ENCODE peak calls at places on chromosomes 5 and 9, in nine cellular contexts. One of them, this sample, is unnamed.

GRCh38 chr5:120794121-120794520 is 330.0 kb downstream of the PRR16 start:
- DNase-seq in spleen: no peak
- DNase-seq in WERI-Rb-1: no peak
- DNase-seq in astrocyte of the spinal cord: peak; percentile 22
- DNase-seq in GM12865: no peak
- DNase-seq in lower lobe of right lung: no peak
- DNase-seq in K562: no peak
- DNase-seq in tibial artery: no peak
- DNase-seq in A549: no peak
- DNase-seq in this sample: peak; percentile 57

GRCh38 chr9:121699271-121700164 is 48.1 kb downstream of the DAB2IP start:
- DNase-seq in spleen: peak; percentile 93
- DNase-seq in WERI-Rb-1: peak; percentile 64
- DNase-seq in astrocyte of the spinal cord: peak; percentile 52
- DNase-seq in GM12865: peak; percentile 70
- DNase-seq in lower lobe of right lung: peak; percentile 75
- DNase-seq in K562: no peak
- DNase-seq in tibial artery: peak; percentile 65
- DNase-seq in A549: no peak
- DNase-seq in this sample: peak; percentile 59

GRCh38 chr5:176812269-176813259 is 2.2 kb downstream of the UNC5A start:
- DNase-seq in spleen: no peak
- DNase-seq in WERI-Rb-1: peak; percentile 60
- DNase-seq in astrocyte of the spinal cord: no peak
- DNase-seq in GM12865: no peak
- DNase-seq in lower lobe of right lung: no peak
- DNase-seq in K562: peak; percentile 60
- DNase-seq in tibial artery: no peak
- DNase-seq in A549: peak; percentile 80
- DNase-seq in this sample: no peak

GRCh38 chr9:113056191-113057106 is at the start of gene ZFP37:
- DNase-seq in spleen: peak; percentile 93
- DNase-seq in WERI-Rb-1: peak; percentile 95
- DNase-seq in astrocyte of the spinal cord: peak; percentile 96
- DNase-seq in GM12865: peak; percentile 97
- DNase-seq in lower lobe of right lung: peak; percentile 91
- DNase-seq in K562: peak; percentile 88
- DNase-seq in tibial artery: peak; percentile 96
- DNase-seq in A549: peak; percentile 93
- DNase-seq in this sample: peak; percentile 97

GRCh38 chr5:179142434-179143198 is 82.4 kb downstream of the ZNF354C start:
- DNase-seq in spleen: no peak
- DNase-seq in WERI-Rb-1: no peak
- DNase-seq in astrocyte of the spinal cord: peak; percentile 54
- DNase-seq in GM12865: no peak
- DNase-seq in lower lobe of right lung: no peak
- DNase-seq in K562: no peak
- DNase-seq in tibial artery: no peak
- DNase-seq in A549: no peak
- DNase-seq in this sample: peak; percentile 69

GRCh38 chr9:126643945-126644527 is 30.3 kb downstream of the LMX1B start:
- DNase-seq in spleen: no peak
- DNase-seq in WERI-Rb-1: peak; percentile 40
- DNase-seq in astrocyte of the spinal cord: no peak
- DNase-seq in GM12865: no peak
- DNase-seq in lower lobe of right lung: no peak
- DNase-seq in K562: no peak
- DNase-seq in tibial artery: no peak
- DNase-seq in A549: no peak
- DNase-seq in this sample: no peak

GRCh38 chr5:37831821-37832524 is 7.9 kb downstream of the GDNF start:
- DNase-seq in spleen: no peak
- DNase-seq in WERI-Rb-1: no peak
- DNase-seq in astrocyte of the spinal cord: no peak
- DNase-seq in GM12865: no peak
- DNase-seq in lower lobe of right lung: no peak
- DNase-seq in K562: no peak
- DNase-seq in tibial artery: no peak
- DNase-seq in A549: no peak
- DNase-seq in this sample: peak; percentile 49

GRCh38 chr9:128972956-128973355 is 25.5 kb downstream of the NUP188 start:
- DNase-seq in spleen: no peak
- DNase-seq in WERI-Rb-1: no peak
- DNase-seq in astrocyte of the spinal cord: peak; percentile 54
- DNase-seq in GM12865: no peak
- DNase-seq in lower lobe of right lung: no peak
- DNase-seq in K562: no peak
- DNase-seq in tibial artery: no peak
- DNase-seq in A549: peak; percentile 32
- DNase-seq in this sample: peak; percentile 50

GRCh38 chr9:100170556-100170955 is 71.5 kb downstream of the INVS start:
- DNase-seq in spleen: no peak
- DNase-seq in WERI-Rb-1: no peak
- DNase-seq in astrocyte of the spinal cord: peak; percentile 15
- DNase-seq in GM12865: no peak
- DNase-seq in lower lobe of right lung: no peak
- DNase-seq in K562: no peak
- DNase-seq in tibial artery: no peak
- DNase-seq in A549: no peak
- DNase-seq in this sample: peak; percentile 20

GRCh38 chr5:126137771-126138474 is 285.3 kb upstream of the GRAMD2B start:
- DNase-seq in spleen: no peak
- DNase-seq in WERI-Rb-1: no peak
- DNase-seq in astrocyte of the spinal cord: peak; percentile 18
- DNase-seq in GM12865: no peak
- DNase-seq in lower lobe of right lung: no peak
- DNase-seq in K562: no peak
- DNase-seq in tibial artery: no peak
- DNase-seq in A549: no peak
- DNase-seq in this sample: peak; percentile 2

GRCh38 chr5:78367318-78367991 is 7.0 kb downstream of the SCAMP1 start:
- DNase-seq in spleen: no peak
- DNase-seq in WERI-Rb-1: no peak
- DNase-seq in astrocyte of the spinal cord: no peak
- DNase-seq in GM12865: peak; percentile 37
- DNase-seq in lower lobe of right lung: no peak
- DNase-seq in K562: no peak
- DNase-seq in tibial artery: no peak
- DNase-seq in A549: no peak
- DNase-seq in this sample: no peak

GRCh38 chr5:16855475-16855874 is 80.6 kb downstream of the MYO10 start:
- DNase-seq in spleen: no peak
- DNase-seq in WERI-Rb-1: peak; percentile 83
- DNase-seq in astrocyte of the spinal cord: no peak
- DNase-seq in GM12865: no peak
- DNase-seq in lower lobe of right lung: no peak
- DNase-seq in K562: no peak
- DNase-seq in tibial artery: no peak
- DNase-seq in A549: no peak
- DNase-seq in this sample: peak; percentile 76

GRCh38 chr5:131112424-131112823 is 52.6 kb downstream of the HINT1 start:
- DNase-seq in spleen: no peak
- DNase-seq in WERI-Rb-1: no peak
- DNase-seq in astrocyte of the spinal cord: no peak
- DNase-seq in GM12865: no peak
- DNase-seq in lower lobe of right lung: no peak
- DNase-seq in K562: no peak
- DNase-seq in tibial artery: no peak
- DNase-seq in A549: no peak
- DNase-seq in this sample: no peak

GRCh38 chr5:131114754-131115153 is 50.3 kb downstream of the HINT1 start:
- DNase-seq in spleen: no peak
- DNase-seq in WERI-Rb-1: no peak
- DNase-seq in astrocyte of the spinal cord: no peak
- DNase-seq in GM12865: no peak
- DNase-seq in lower lobe of right lung: no peak
- DNase-seq in K562: no peak
- DNase-seq in tibial artery: no peak
- DNase-seq in A549: no peak
- DNase-seq in this sample: no peak

GRCh38 chr5:131107128-131107527 is 57.9 kb downstream of the HINT1 start:
- DNase-seq in spleen: no peak
- DNase-seq in WERI-Rb-1: no peak
- DNase-seq in astrocyte of the spinal cord: no peak
- DNase-seq in GM12865: no peak
- DNase-seq in lower lobe of right lung: no peak
- DNase-seq in K562: no peak
- DNase-seq in tibial artery: no peak
- DNase-seq in A549: no peak
- DNase-seq in this sample: no peak

GRCh38 chr5:131109540-131110255 is 55.4 kb downstream of the HINT1 start:
- DNase-seq in spleen: no peak
- DNase-seq in WERI-Rb-1: peak; percentile 28
- DNase-seq in astrocyte of the spinal cord: peak; percentile 50
- DNase-seq in GM12865: peak; percentile 57
- DNase-seq in lower lobe of right lung: no peak
- DNase-seq in K562: peak; percentile 47
- DNase-seq in tibial artery: no peak
- DNase-seq in A549: peak; percentile 46
- DNase-seq in this sample: peak; percentile 35

GRCh38 chr5:131110256-131110594 is 54.8 kb downstream of the HINT1 start:
- DNase-seq in spleen: no peak
- DNase-seq in WERI-Rb-1: no peak
- DNase-seq in astrocyte of the spinal cord: no peak
- DNase-seq in GM12865: no peak
- DNase-seq in lower lobe of right lung: no peak
- DNase-seq in K562: no peak
- DNase-seq in tibial artery: no peak
- DNase-seq in A549: no peak
- DNase-seq in this sample: no peak
- TF ChIP-seq CTCF in spleen: no peak
- TF ChIP-seq CTCF in WERI-Rb-1: no peak
- TF ChIP-seq CTCF in astrocyte of the spinal cord: no peak
- TF ChIP-seq CTCF in GM12865: no peak
- TF ChIP-seq CTCF in lower lobe of right lung: no peak
- TF ChIP-seq CTCF in K562: no peak
- TF ChIP-seq CTCF in tibial artery: no peak
- TF ChIP-seq CTCF in A549: no peak
- TF ChIP-seq CTCF in this sample: no peak

DNA sequence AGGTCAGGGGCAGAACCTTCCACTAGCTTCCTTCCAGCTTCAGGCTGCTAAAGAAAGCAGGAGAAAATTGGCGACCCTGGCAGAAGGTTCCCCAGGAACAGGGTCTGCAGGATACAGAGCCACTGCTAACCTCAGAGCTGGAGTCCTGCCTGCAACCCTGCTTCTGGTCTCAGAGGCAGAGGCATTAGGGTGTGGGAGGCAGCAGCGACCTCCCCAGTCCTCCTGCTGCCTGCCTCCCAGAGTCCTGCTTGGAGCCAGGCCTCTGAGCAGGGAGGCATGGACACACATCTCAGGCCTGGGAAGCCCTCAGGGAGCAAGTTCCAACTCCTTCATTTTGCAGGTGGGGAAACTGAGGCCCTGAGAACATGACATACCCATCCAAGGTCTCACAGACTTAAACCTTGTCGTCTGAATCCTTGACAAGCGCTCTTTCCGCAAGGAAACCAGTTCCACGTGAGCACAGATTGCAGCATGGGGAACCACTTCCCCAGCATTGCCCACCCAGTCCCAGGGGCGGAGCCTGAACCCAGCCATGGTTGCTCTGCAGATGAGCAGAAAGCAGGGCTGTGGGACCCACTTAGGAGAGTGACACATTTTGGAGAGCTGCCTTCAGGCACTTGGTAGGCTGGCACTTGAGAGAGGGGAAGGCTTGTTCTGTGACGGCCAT is 28.2 kb upstream of the HAND1 start:
- DNase-seq in spleen: peak; percentile 68
- DNase-seq in WERI-Rb-1: no peak
- DNase-seq in astrocyte of the spinal cord: no peak
- DNase-seq in GM12865: no peak
- DNase-seq in lower lobe of right lung: no peak
- DNase-seq in K562: no peak
- DNase-seq in tibial artery: no peak
- DNase-seq in A549: no peak
- DNase-seq in this sample: no peak
- H3K4me3 ChIP-seq in spleen: no peak overlapping the region
- H3K4me3 ChIP-seq in WERI-Rb-1: no peak overlapping the region
- H3K4me3 ChIP-seq in astrocyte of the spinal cord: no peak overlapping the region
- H3K4me3 ChIP-seq in GM12865: no peak overlapping the region
- H3K4me3 ChIP-seq in lower lobe of right lung: no peak overlapping the region
- H3K4me3 ChIP-seq in K562: no peak overlapping the region
- H3K4me3 ChIP-seq in tibial artery: no peak overlapping the region
- H3K4me3 ChIP-seq in A549: no peak overlapping the region
- H3K4me3 ChIP-seq in this sample: no peak overlapping the region

GRCh38 chr5:121795511-121795910 is 56.2 kb upstream of the FTMT start:
- DNase-seq in spleen: no peak
- DNase-seq in WERI-Rb-1: no peak
- DNase-seq in astrocyte of the spinal cord: no peak
- DNase-seq in GM12865: no peak
- DNase-seq in lower lobe of right lung: no peak
- DNase-seq in K562: no peak
- DNase-seq in tibial artery: no peak
- DNase-seq in A549: no peak
- DNase-seq in this sample: no peak
- TF ChIP-seq CTCF in spleen: no peak
- TF ChIP-seq CTCF in WERI-Rb-1: no peak
- TF ChIP-seq CTCF in astrocyte of the spinal cord: no peak
- TF ChIP-seq CTCF in GM12865: no peak
- TF ChIP-seq CTCF in lower lobe of right lung: no peak
- TF ChIP-seq CTCF in K562: no peak
- TF ChIP-seq CTCF in tibial artery: no peak
- TF ChIP-seq CTCF in A549: no peak
- TF ChIP-seq CTCF in this sample: no peak

GRCh38 chr9:83219924-83220438 is 157.0 kb upstream of the RASEF start:
- DNase-seq in spleen: no peak
- DNase-seq in WERI-Rb-1: no peak
- DNase-seq in astrocyte of the spinal cord: no peak
- DNase-seq in GM12865: no peak
- DNase-seq in lower lobe of right lung: no peak
- DNase-seq in K562: no peak
- DNase-seq in tibial artery: no peak
- DNase-seq in A549: no peak
- DNase-seq in this sample: no peak

GRCh38 chr9:83219154-83219923 is 156.4 kb upstream of the RASEF start:
- DNase-seq in spleen: peak; percentile 88
- DNase-seq in WERI-Rb-1: peak; percentile 56
- DNase-seq in astrocyte of the spinal cord: peak; percentile 86
- DNase-seq in GM12865: peak; percentile 48
- DNase-seq in lower lobe of right lung: peak; percentile 87
- DNase-seq in K562: peak; percentile 23
- DNase-seq in tibial artery: peak; percentile 68
- DNase-seq in A549: peak; percentile 81
- DNase-seq in this sample: peak; percentile 83

GRCh38 chr9:83220737-83221136 is 157.8 kb upstream of the RASEF start:
- DNase-seq in spleen: no peak
- DNase-seq in WERI-Rb-1: no peak
- DNase-seq in astrocyte of the spinal cord: peak; percentile 84
- DNase-seq in GM12865: peak; percentile 63
- DNase-seq in lower lobe of right lung: no peak
- DNase-seq in K562: no peak
- DNase-seq in tibial artery: no peak
- DNase-seq in A549: no peak
- DNase-seq in this sample: peak; percentile 63

GRCh38 chr9:83218411-83219090 is 155.6 kb upstream of the RASEF start:
- DNase-seq in spleen: no peak
- DNase-seq in WERI-Rb-1: no peak
- DNase-seq in astrocyte of the spinal cord: no peak
- DNase-seq in GM12865: no peak
- DNase-seq in lower lobe of right lung: no peak
- DNase-seq in K562: no peak
- DNase-seq in tibial artery: no peak
- DNase-seq in A549: no peak
- DNase-seq in this sample: no peak
- H3K4me3 ChIP-seq in spleen: no peak overlapping the region
- H3K4me3 ChIP-seq in WERI-Rb-1: no peak overlapping the region
- H3K4me3 ChIP-seq in astrocyte of the spinal cord: peak overlapping the region; percentile 59
- H3K4me3 ChIP-seq in GM12865: no peak overlapping the region
- H3K4me3 ChIP-seq in lower lobe of right lung: peak overlapping the region; percentile 65
- H3K4me3 ChIP-seq in K562: no peak overlapping the region
- H3K4me3 ChIP-seq in tibial artery: peak overlapping the region; percentile 54
- H3K4me3 ChIP-seq in A549: peak overlapping the region; percentile 57
- H3K4me3 ChIP-seq in this sample: peak overlapping the region; percentile 73

GRCh38 chr5:171770153-171770552 is 15.5 kb upstream of the SMIM23 start:
- DNase-seq in spleen: no peak
- DNase-seq in WERI-Rb-1: no peak
- DNase-seq in astrocyte of the spinal cord: no peak
- DNase-seq in GM12865: no peak
- DNase-seq in lower lobe of right lung: no peak
- DNase-seq in K562: no peak
- DNase-seq in tibial artery: no peak
- DNase-seq in A549: no peak
- DNase-seq in this sample: no peak
- TF ChIP-seq CTCF in spleen: no peak
- TF ChIP-seq CTCF in WERI-Rb-1: no peak
- TF ChIP-seq CTCF in astrocyte of the spinal cord: no peak
- TF ChIP-seq CTCF in GM12865: no peak
- TF ChIP-seq CTCF in lower lobe of right lung: no peak
- TF ChIP-seq CTCF in K562: no peak
- TF ChIP-seq CTCF in tibial artery: no peak
- TF ChIP-seq CTCF in A549: no peak
- TF ChIP-seq CTCF in this sample: no peak

This sample was measured in AG10803.